ENCODE peak calls at places on chromosomes 12 and 14, in ten cellular contexts. One of them, this sample, is unnamed.

GRCh38 chr12:7483343-7483742 is 20.2 kb downstream of the CD163 start:
- DNase-seq in amniotic epithelial cell: no peak
- DNase-seq in NCI-H1694 treated with DMSO at 0.1 percent for 48 hours: no peak
- DNase-seq in AG08395: no peak
- DNase-seq in T47D: no peak
- DNase-seq in T-helper 2 cell: no peak
- DNase-seq in GM19239: no peak
- DNase-seq in neuronal stem cell: no peak
- DNase-seq in IMR-90: no peak
- DNase-seq in NCI-H460: no peak
- DNase-seq in this sample: no peak

GRCh38 chr14:105503918-105504692 is 13.1 kb downstream of the TEDC1 start:
- DNase-seq in amniotic epithelial cell: no peak
- DNase-seq in NCI-H1694 treated with DMSO at 0.1 percent for 48 hours: no peak
- DNase-seq in AG08395: no peak
- DNase-seq in T47D: no peak
- DNase-seq in T-helper 2 cell: no peak
- DNase-seq in GM19239: no peak
- DNase-seq in neuronal stem cell: no peak
- DNase-seq in IMR-90: no peak
- DNase-seq in NCI-H460: no peak
- DNase-seq in this sample: no peak

GRCh38 chr12:117377758-117378157 is 16.3 kb upstream of the NOS1 start:
- DNase-seq in amniotic epithelial cell: no peak
- DNase-seq in NCI-H1694 treated with DMSO at 0.1 percent for 48 hours: no peak
- DNase-seq in AG08395: no peak
- DNase-seq in T47D: no peak
- DNase-seq in T-helper 2 cell: no peak
- DNase-seq in GM19239: no peak
- DNase-seq in neuronal stem cell: no peak
- DNase-seq in IMR-90: no peak
- DNase-seq in NCI-H460: no peak
- DNase-seq in this sample: no peak

GRCh38 chr14:94542811-94543449 is 18.3 kb upstream of the SERPINA4 start:
- DNase-seq in amniotic epithelial cell: no peak
- DNase-seq in NCI-H1694 treated with DMSO at 0.1 percent for 48 hours: no peak
- DNase-seq in AG08395: no peak
- DNase-seq in T47D: no peak
- DNase-seq in T-helper 2 cell: no peak
- DNase-seq in GM19239: no peak
- DNase-seq in neuronal stem cell: no peak
- DNase-seq in IMR-90: no peak
- DNase-seq in NCI-H460: no peak
- DNase-seq in this sample: no peak

GRCh38 chr12:50401383-50402155 is 884 bp downstream of the LARP4 start:
- DNase-seq in amniotic epithelial cell: peak
- DNase-seq in NCI-H1694 treated with DMSO at 0.1 percent for 48 hours: peak
- DNase-seq in AG08395: peak
- DNase-seq in T47D: no peak
- DNase-seq in T-helper 2 cell: no peak
- DNase-seq in GM19239: peak
- DNase-seq in neuronal stem cell: peak
- DNase-seq in IMR-90: peak
- DNase-seq in NCI-H460: no peak
- DNase-seq in this sample: no peak

GRCh38 chr14:65817011-65817410 is 404.5 kb downstream of the FUT8 start:
- DNase-seq in amniotic epithelial cell: peak
- DNase-seq in NCI-H1694 treated with DMSO at 0.1 percent for 48 hours: no peak
- DNase-seq in AG08395: no peak
- DNase-seq in T47D: peak
- DNase-seq in T-helper 2 cell: no peak
- DNase-seq in GM19239: no peak
- DNase-seq in neuronal stem cell: no peak
- DNase-seq in IMR-90: no peak
- DNase-seq in NCI-H460: no peak
- DNase-seq in this sample: no peak

GRCh38 chr12:98053202-98053601 is 462.2 kb upstream of the TMPO start:
- DNase-seq in amniotic epithelial cell: no peak
- DNase-seq in NCI-H1694 treated with DMSO at 0.1 percent for 48 hours: no peak
- DNase-seq in AG08395: no peak
- DNase-seq in T47D: no peak
- DNase-seq in T-helper 2 cell: no peak
- DNase-seq in GM19239: no peak
- DNase-seq in neuronal stem cell: no peak
- DNase-seq in IMR-90: no peak
- DNase-seq in NCI-H460: no peak
- DNase-seq in this sample: no peak

GRCh38 chr12:90909069-90909676 is 45.8 kb downstream of the CCER1 start:
- DNase-seq in amniotic epithelial cell: peak
- DNase-seq in NCI-H1694 treated with DMSO at 0.1 percent for 48 hours: peak
- DNase-seq in AG08395: peak
- DNase-seq in T47D: peak
- DNase-seq in T-helper 2 cell: no peak
- DNase-seq in GM19239: no peak
- DNase-seq in neuronal stem cell: peak
- DNase-seq in IMR-90: peak
- DNase-seq in NCI-H460: peak
- DNase-seq in this sample: no peak

GRCh38 chr12:89529738-89530137 is 3.9 kb upstream of the POC1B start:
- DNase-seq in amniotic epithelial cell: peak
- DNase-seq in NCI-H1694 treated with DMSO at 0.1 percent for 48 hours: peak
- DNase-seq in AG08395: peak
- DNase-seq in T47D: peak
- DNase-seq in T-helper 2 cell: no peak
- DNase-seq in GM19239: peak
- DNase-seq in neuronal stem cell: peak
- DNase-seq in IMR-90: peak
- DNase-seq in NCI-H460: peak
- DNase-seq in this sample: peak

GRCh38 chr12:130576286-130576933 is 139.7 kb downstream of the RIMBP2 start:
- DNase-seq in amniotic epithelial cell: no peak
- DNase-seq in NCI-H1694 treated with DMSO at 0.1 percent for 48 hours: peak
- DNase-seq in AG08395: no peak
- DNase-seq in T47D: no peak
- DNase-seq in T-helper 2 cell: no peak
- DNase-seq in GM19239: no peak
- DNase-seq in neuronal stem cell: no peak
- DNase-seq in IMR-90: no peak
- DNase-seq in NCI-H460: no peak
- DNase-seq in this sample: no peak

GRCh38 chr14:38420045-38420444 is 164.2 kb upstream of the CLEC14A start:
- DNase-seq in amniotic epithelial cell: peak
- DNase-seq in NCI-H1694 treated with DMSO at 0.1 percent for 48 hours: no peak
- DNase-seq in AG08395: peak
- DNase-seq in T47D: no peak
- DNase-seq in T-helper 2 cell: no peak
- DNase-seq in GM19239: no peak
- DNase-seq in neuronal stem cell: no peak
- DNase-seq in IMR-90: peak
- DNase-seq in NCI-H460: no peak
- DNase-seq in this sample: no peak

GRCh38 chr12:9868271-9868815 is 811 bp downstream of the CLEC2B start:
- DNase-seq in amniotic epithelial cell: no peak
- DNase-seq in NCI-H1694 treated with DMSO at 0.1 percent for 48 hours: no peak
- DNase-seq in AG08395: no peak
- DNase-seq in T47D: no peak
- DNase-seq in T-helper 2 cell: no peak
- DNase-seq in GM19239: no peak
- DNase-seq in neuronal stem cell: no peak
- DNase-seq in IMR-90: no peak
- DNase-seq in NCI-H460: no peak
- DNase-seq in this sample: peak

GRCh38 chr12:530308-530707 is 70.6 kb downstream of the B4GALNT3 start:
- DNase-seq in amniotic epithelial cell: peak
- DNase-seq in NCI-H1694 treated with DMSO at 0.1 percent for 48 hours: no peak
- DNase-seq in AG08395: peak
- DNase-seq in T47D: no peak
- DNase-seq in T-helper 2 cell: no peak
- DNase-seq in GM19239: no peak
- DNase-seq in neuronal stem cell: no peak
- DNase-seq in IMR-90: no peak
- DNase-seq in NCI-H460: no peak
- DNase-seq in this sample: no peak

GRCh38 chr12:89947437-89948265 is 239.0 kb upstream of the ATP2B1 start:
- DNase-seq in amniotic epithelial cell: peak
- DNase-seq in NCI-H1694 treated with DMSO at 0.1 percent for 48 hours: no peak
- DNase-seq in AG08395: peak
- DNase-seq in T47D: no peak
- DNase-seq in T-helper 2 cell: no peak
- DNase-seq in GM19239: no peak
- DNase-seq in neuronal stem cell: no peak
- DNase-seq in IMR-90: peak
- DNase-seq in NCI-H460: peak
- DNase-seq in this sample: no peak

GRCh38 chr12:87439990-87440827 is 589.0 kb downstream of the C12orf50 start:
- DNase-seq in amniotic epithelial cell: peak
- DNase-seq in NCI-H1694 treated with DMSO at 0.1 percent for 48 hours: no peak
- DNase-seq in AG08395: peak
- DNase-seq in T47D: peak
- DNase-seq in T-helper 2 cell: no peak
- DNase-seq in GM19239: no peak
- DNase-seq in neuronal stem cell: no peak
- DNase-seq in IMR-90: peak
- DNase-seq in NCI-H460: peak
- DNase-seq in this sample: no peak

GRCh38 chr12:39483597-39483996 is 40.7 kb upstream of the KIF21A start:
- DNase-seq in amniotic epithelial cell: no peak
- DNase-seq in NCI-H1694 treated with DMSO at 0.1 percent for 48 hours: no peak
- DNase-seq in AG08395: no peak
- DNase-seq in T47D: no peak
- DNase-seq in T-helper 2 cell: no peak
- DNase-seq in GM19239: no peak
- DNase-seq in neuronal stem cell: no peak
- DNase-seq in IMR-90: no peak
- DNase-seq in NCI-H460: no peak
- DNase-seq in this sample: no peak

GRCh38 chr12:59833408-59833807 is 237.6 kb downstream of the SLC16A7 start:
- DNase-seq in amniotic epithelial cell: peak
- DNase-seq in NCI-H1694 treated with DMSO at 0.1 percent for 48 hours: no peak
- DNase-seq in AG08395: no peak
- DNase-seq in T47D: no peak
- DNase-seq in T-helper 2 cell: no peak
- DNase-seq in GM19239: no peak
- DNase-seq in neuronal stem cell: no peak
- DNase-seq in IMR-90: peak
- DNase-seq in NCI-H460: no peak
- DNase-seq in this sample: no peak